ENCODE peak calls at places on chromosomes 7 and 10, in ten cellular contexts. W, X, C, Q, E, R, Z, K, J and D are unnamed samples.

GRCh38 chr7:39413866-39414668 is 152.1 kb upstream of the YAE1 start:
- DNase-seq in W (peak), X (no peak), C (peak), Q (peak), E (peak), R (no peak), Z (no peak), K (peak), J (peak), D (peak)

GRCh38 chr7:56092789-56093531 is at the start of gene PHKG1:
- DNase-seq in W (peak), X (peak), C (peak), Q (no peak), E (peak), R (peak), Z (peak), K (peak), J (peak), D (peak)

GRCh38 chr7:12814107-12814506 is 126.7 kb downstream of the ARL4A start:
- DNase-seq in W (no peak), X (no peak), C (no peak), Q (no peak), E (no peak), R (no peak), Z (no peak), K (no peak), J (no peak), D (no peak)

GRCh38 chr7:140031364-140031763 is 31.4 kb downstream of the PARP12 start:
- DNase-seq in W (no peak), X (no peak), C (no peak), Q (no peak), E (no peak), R (no peak), Z (no peak), K (no peak), J (no peak), D (no peak)

GRCh38 chr10:102016416-102016815 is 39.6 kb downstream of the ARMH3 start:
- DNase-seq in W (no peak), X (no peak), C (no peak), Q (no peak), E (no peak), R (no peak), Z (no peak), K (no peak), J (no peak), D (no peak)

GRCh38 chr10:36048236-36048635 is 406.1 kb upstream of the FZD8 start:
- DNase-seq in W (no peak), X (no peak), C (no peak), Q (no peak), E (no peak), R (no peak), Z (no peak), K (no peak), J (no peak), D (no peak)

GRCh38 chr10:98815039-98815660 is 368.4 kb upstream of the HPS1 start:
- DNase-seq in W (no peak), X (no peak), C (no peak), Q (no peak), E (no peak), R (no peak), Z (no peak), K (no peak), J (no peak), D (no peak)

GRCh38 chr10:454860-455259 is 234.6 kb downstream of the DIP2C start:
- DNase-seq in W (peak), X (peak), C (no peak), Q (no peak), E (no peak), R (peak), Z (no peak), K (no peak), J (no peak), D (no peak)